ENCODE peak calls at places on chromosomes 2 and 18, in nine cellular contexts. B, M, V, J, G, L, Y, X and U are unnamed samples.

GRCh38 chr18:74625157-74625556 is 27.5 kb downstream of the ZNF407 start:
- DNase-seq in B (no peak), M (no peak), V (no peak), J (no peak), G (no peak), L (no peak), Y (no peak), X (no peak), U (no peak)

GRCh38 chr2:204260162-204260877 is 285.0 kb upstream of the PARD3B start:
- DNase-seq in B (peak; percentile 77), M (peak; percentile 90), V (peak; percentile 55), J (peak; percentile 56), G (peak; percentile 38), L (peak; percentile 15), Y (peak; percentile 53), X (no peak), U (no peak)

GRCh38 chr18:74060511-74061028 is 87.1 kb downstream of the FBXO15 start:
- DNase-seq in B (no peak), M (no peak), V (no peak), J (peak; percentile 65), G (no peak), L (no peak), Y (no peak), X (no peak), U (no peak)

GRCh38 chr2:219041252-219041651 is at the start of gene CFAP65:
- DNase-seq in B (no peak), M (peak; percentile 53), V (peak; percentile 57), J (no peak), G (peak; percentile 29), L (no peak), Y (no peak), X (peak; percentile 48), U (no peak)

GRCh38 chr2:85419009-85419711 is 646 bp downstream of the SH2D6 start:
- DNase-seq in B (peak; percentile 74), M (no peak), V (no peak), J (peak; percentile 18), G (no peak), L (no peak), Y (no peak), X (no peak), U (no peak)

GRCh38 chr2:178388287-178388686 is 62.7 kb downstream of the PRKRA start:
- DNase-seq in B (no peak), M (no peak), V (no peak), J (no peak), G (no peak), L (no peak), Y (no peak), X (no peak), U (no peak)

GRCh38 chr2:96025107-96025492 is 9.6 kb downstream of the GPAT2 start:
- DNase-seq in B (no peak), M (no peak), V (no peak), J (no peak), G (no peak), L (no peak), Y (no peak), X (no peak), U (no peak)

GRCh38 chr2:70935468-70936164 is at the start of gene ATP6V1B1:
- DNase-seq in B (peak; percentile 23), M (peak; percentile 44), V (no peak), J (no peak), G (no peak), L (no peak), Y (no peak), X (no peak), U (no peak)

GRCh38 chr2:43005211-43005974 is 213.0 kb upstream of the HAAO start:
- DNase-seq in B (peak; percentile 99), M (peak; percentile 79), V (no peak), J (no peak), G (peak; percentile 36), L (no peak), Y (no peak), X (peak; percentile 87), U (no peak)

GRCh38 chr2:85326406-85326945 is 1.3 kb downstream of the TGOLN2 start:
- DNase-seq in B (peak; percentile 52), M (no peak), V (peak; percentile 10), J (peak; percentile 70), G (no peak), L (no peak), Y (no peak), X (no peak), U (no peak)

GRCh38 chr18:57797209-57797651 is 5.9 kb downstream of the ATP8B1 start:
- DNase-seq in B (peak; percentile 93), M (peak; percentile 84), V (no peak), J (no peak), G (no peak), L (no peak), Y (no peak), X (peak; percentile 83), U (no peak)

GRCh38 chr2:204705243-204705971 is 160.1 kb downstream of the PARD3B start:
- DNase-seq in B (no peak), M (peak; percentile 4), V (no peak), J (no peak), G (no peak), L (no peak), Y (no peak), X (no peak), U (no peak)

GRCh38 chr2:144372484-144373195 is 147.3 kb downstream of the ZEB2 start:
- DNase-seq in B (no peak), M (no peak), V (no peak), J (no peak), G (no peak), L (no peak), Y (no peak), X (no peak), U (no peak)

GRCh38 chr2:168948621-168949212 is 47.6 kb downstream of the G6PC2 start:
- DNase-seq in B (peak; percentile 13), M (peak; percentile 8), V (peak; percentile 50), J (peak; percentile 26), G (no peak), L (no peak), Y (no peak), X (no peak), U (no peak)

GRCh38 chr2:104476563-104476988 is 377.3 kb upstream of the POU3F3 start:
- DNase-seq in B (peak; percentile 85), M (no peak), V (no peak), J (no peak), G (no peak), L (no peak), Y (no peak), X (no peak), U (no peak)

GRCh38 chr2:109265369-109265768 is 136.4 kb downstream of the SH3RF3 start:
- DNase-seq in B (no peak), M (no peak), V (no peak), J (no peak), G (no peak), L (no peak), Y (no peak), X (no peak), U (no peak)
- H3K27ac ChIP-seq in B (no peak overlapping the region), M (no peak overlapping the region), V (peak overlapping the region; percentile 57), J (no peak overlapping the region), G (no peak overlapping the region), L (no peak overlapping the region), Y (no peak overlapping the region), X (no peak overlapping the region), U (no peak overlapping the region)

DNA sequence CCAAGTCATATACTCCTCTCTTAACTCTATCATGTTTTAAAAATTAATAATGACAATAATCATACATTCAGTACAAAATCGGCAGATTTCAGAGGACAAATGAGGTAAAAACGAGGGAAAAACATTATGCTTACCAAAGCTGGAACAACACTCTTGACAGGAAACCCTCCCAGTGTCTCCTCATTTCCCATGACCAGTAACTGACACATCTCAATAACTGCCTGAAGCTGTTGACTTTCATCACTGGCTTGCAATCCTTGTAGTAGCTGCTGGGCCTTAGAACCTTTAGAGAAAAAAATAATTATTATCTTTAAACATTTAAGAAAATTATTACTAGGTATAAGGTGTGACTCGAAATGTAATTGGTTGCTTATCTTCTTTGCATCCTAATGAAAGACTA is 103.6 kb downstream of the TRIP12 start:
- DNase-seq in B (no peak), M (no peak), V (no peak), J (no peak), G (no peak), L (no peak), Y (no peak), X (no peak), U (no peak)
- H3K27ac ChIP-seq in B (no peak overlapping the region), M (no peak overlapping the region), V (no peak overlapping the region), J (no peak overlapping the region), G (no peak overlapping the region), L (no peak overlapping the region), Y (no peak overlapping the region), X (no peak overlapping the region), U (peak overlapping the region; percentile 18)

GRCh38 chr2:112776113-112776512 is 8.2 kb downstream of the IL1A start:
- DNase-seq in B (no peak), M (no peak), V (no peak), J (no peak), G (no peak), L (no peak), Y (no peak), X (no peak), U (no peak)

GRCh38 chr2:112774536-112775285 is 9.6 kb downstream of the IL1A start:
- DNase-seq in B (no peak), M (no peak), V (no peak), J (no peak), G (no peak), L (no peak), Y (no peak), X (no peak), U (no peak)

GRCh38 chr2:112773510-112773909 is 9.1 kb upstream of the CKAP2L start:
- DNase-seq in B (no peak), M (no peak), V (no peak), J (no peak), G (no peak), L (no peak), Y (no peak), X (no peak), U (no peak)

GRCh38 chr2:112773091-112773490 is 8.7 kb upstream of the CKAP2L start:
- DNase-seq in B (no peak), M (no peak), V (no peak), J (no peak), G (no peak), L (no peak), Y (no peak), X (no peak), U (no peak)

DNA sequence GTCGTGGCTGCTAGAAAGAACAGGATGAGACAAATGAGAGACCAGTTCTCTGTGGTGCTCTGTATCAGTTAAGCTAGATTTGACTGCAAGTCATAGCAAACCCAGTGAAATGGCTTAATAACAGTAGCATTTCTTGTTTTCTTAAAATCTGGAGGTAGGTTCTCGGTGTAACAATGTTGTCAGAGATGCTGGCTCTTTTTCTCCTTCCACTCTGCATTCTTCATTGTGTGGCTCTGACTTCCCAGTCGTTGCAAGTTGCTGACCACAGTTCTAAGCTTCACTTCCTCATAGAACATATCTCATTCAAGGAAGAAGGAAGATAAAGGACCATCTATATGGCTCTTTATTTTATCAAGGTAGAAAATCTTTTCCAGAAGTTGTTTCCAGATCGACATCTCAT is 7.9 kb upstream of the CKAP2L start:
- DNase-seq in B (no peak), M (no peak), V (no peak), J (no peak), G (no peak), L (no peak), Y (no peak), X (no peak), U (no peak)
- H3K27ac ChIP-seq in B (no peak overlapping the region), M (no peak overlapping the region), V (no peak overlapping the region), J (no peak overlapping the region), G (no peak overlapping the region), L (no peak overlapping the region), Y (no peak overlapping the region), X (no peak overlapping the region), U (peak overlapping the region; percentile 59)

DNA sequence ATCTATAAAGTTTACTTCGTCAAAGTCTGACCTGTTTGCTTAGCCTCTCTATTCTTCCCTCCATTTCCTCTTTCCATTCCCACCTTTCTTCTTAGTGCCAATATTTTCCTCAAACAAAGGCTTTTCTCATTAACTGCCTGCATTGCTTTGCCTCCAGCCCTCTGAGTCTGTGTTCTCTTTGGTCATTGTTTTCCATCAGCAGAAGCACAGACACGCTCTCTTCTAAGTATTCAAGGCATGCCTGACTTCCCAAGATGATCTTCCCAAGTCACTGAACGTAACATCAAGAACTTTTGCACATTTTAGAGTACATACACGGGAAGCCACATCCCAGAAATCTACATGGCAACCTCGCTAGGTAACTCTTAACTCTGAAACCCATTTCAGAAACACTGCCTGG is 32.6 kb upstream of the ANXA4 start:
- DNase-seq in B (no peak), M (no peak), V (no peak), J (no peak), G (no peak), L (no peak), Y (no peak), X (no peak), U (no peak)
- H3K27ac ChIP-seq in B (no peak overlapping the region), M (no peak overlapping the region), V (no peak overlapping the region), J (no peak overlapping the region), G (no peak overlapping the region), L (no peak overlapping the region), Y (no peak overlapping the region), X (no peak overlapping the region), U (no peak overlapping the region)